ENCODE peak calls at places on chromosomes 4 and X, in six cellular contexts. D is fibroblast of mammary gland, Y is endothelial cell, H is T-helper 1 cell, K is AG04450, L is activated T-cell treated with anti-CD3 and anti-CD28 coated beads for 4 hours. F is an unnamed sample.

GRCh38 chrX:103488332-103488731 is 31.0 kb downstream of the RAB40A start:
- DNase-seq in D (peak), Y (no peak), H (no peak), K (no peak), L (no peak), F (no peak)

GRCh38 chr4:156889616-156890594 is 81.7 kb downstream of the PDGFC start:
- DNase-seq in D (peak), Y (no peak), H (no peak), K (peak), L (no peak), F (no peak)

GRCh38 chr4:147287588-147287890 is 193.4 kb upstream of the EDNRA start:
- DNase-seq in D (no peak), Y (no peak), H (no peak), K (no peak), L (no peak), F (no peak)

GRCh38 chrX:134484039-134484438 is 24.1 kb downstream of the HPRT1 start:
- DNase-seq in D (peak), Y (no peak), H (no peak), K (no peak), L (no peak), F (no peak)

GRCh38 chr4:38914859-38915258 is 47.3 kb downstream of the FAM114A1 start:
- DNase-seq in D (no peak), Y (no peak), H (no peak), K (no peak), L (no peak), F (no peak)

GRCh38 chrX:150084474-150085229 is 146.4 kb upstream of the EOLA2 start:
- DNase-seq in D (peak), Y (no peak), H (no peak), K (peak), L (no peak), F (no peak)

GRCh38 chr4:114384629-114385028 is 214.0 kb upstream of the UGT8 start:
- DNase-seq in D (peak), Y (peak), H (no peak), K (peak), L (no peak), F (no peak)

GRCh38 chr4:80361329-80361900 is 25.9 kb downstream of the CFAP299 start:
- DNase-seq in D (peak), Y (no peak), H (no peak), K (no peak), L (no peak), F (no peak)

GRCh38 chrX:53882331-53882730 is 161.9 kb downstream of the PHF8 start:
- DNase-seq in D (peak), Y (no peak), H (no peak), K (peak), L (no peak), F (no peak)

GRCh38 chrX:9164086-9164485 is 130.2 kb upstream of the FAM9B start:
- DNase-seq in D (peak), Y (no peak), H (no peak), K (no peak), L (no peak), F (no peak)

GRCh38 chr4:112130903-112131302 is 14.4 kb upstream of the FAM241A start:
- DNase-seq in D (peak), Y (no peak), H (no peak), K (no peak), L (no peak), F (no peak)

GRCh38 chrX:118231464-118231863 is 114.4 kb upstream of the WDR44 start:
- DNase-seq in D (peak), Y (no peak), H (no peak), K (no peak), L (no peak), F (no peak)

GRCh38 chr4:61501812-61502211 is 301.7 kb downstream of the ADGRL3 start:
- DNase-seq in D (no peak), Y (no peak), H (no peak), K (no peak), L (no peak), F (no peak)

GRCh38 chr4:183628189-183628588 is 30.8 kb downstream of the RWDD4 start:
- DNase-seq in D (no peak), Y (no peak), H (no peak), K (no peak), L (no peak), F (no peak)

GRCh38 chrX:109840585-109840984 is 107.5 kb upstream of the ACSL4 start:
- DNase-seq in D (peak), Y (no peak), H (no peak), K (peak), L (no peak), F (no peak)

GRCh38 chrX:1593286-1594271 is 2.2 kb downstream of the AKAP17A start:
- DNase-seq in D (no peak), Y (no peak), H (no peak), K (no peak), L (no peak), F (no peak)

GRCh38 chrX:108121291-108121690 is 29.7 kb downstream of the ATG4A start:
- DNase-seq in D (no peak), Y (no peak), H (no peak), K (no peak), L (no peak), F (no peak)

GRCh38 chrX:23610491-23610890 is 56.8 kb upstream of the PRDX4 start:
- DNase-seq in D (peak), Y (no peak), H (no peak), K (no peak), L (no peak), F (no peak)

GRCh38 chrX:15344106-15344505 is 8.8 kb upstream of the PIGA start:
- DNase-seq in D (no peak), Y (no peak), H (no peak), K (no peak), L (no peak), F (no peak)

GRCh38 chr4:107564326-107564725 is 155.7 kb downstream of the PAPSS1 start:
- DNase-seq in D (peak), Y (no peak), H (no peak), K (no peak), L (no peak), F (no peak)

GRCh38 chrX:20664774-20665173 is 398.1 kb upstream of the RPS6KA3 start:
- DNase-seq in D (no peak), Y (peak), H (no peak), K (no peak), L (no peak), F (peak)

GRCh38 chr4:8907596-8908205 is 36.1 kb upstream of the HMX1 start:
- DNase-seq in D (no peak), Y (no peak), H (no peak), K (no peak), L (no peak), F (no peak)

GRCh38 chr4:93693141-93693540 is 135.4 kb upstream of the ATOH1 start:
- DNase-seq in D (no peak), Y (no peak), H (no peak), K (no peak), L (no peak), F (no peak)

GRCh38 chr4:181503800-181504364 is 739.3 kb upstream of the TENM3 start:
- DNase-seq in D (no peak), Y (no peak), H (no peak), K (no peak), L (no peak), F (no peak)